ENCODE peak calls at places on chromosomes 16 and 17, in seven cellular contexts. X, U, C, E, R, T and Q are unnamed samples.

GRCh38 chr16:10888320-10888937 is 11.4 kb downstream of the CIITA start:
- DNase-seq in X (no peak), T (no peak), R (no peak), C (no peak), U (no peak), E (no peak), Q (no peak)

GRCh38 chr17:34626141-34626681 is 46.8 kb downstream of the TMEM132E start:
- DNase-seq in R (no peak), T (no peak), E (no peak), X (no peak), C (no peak), U (no peak), Q (peak; percentile 15)

GRCh38 chr17:45091778-45092425 is 30.8 kb downstream of the NMT1 start:
- DNase-seq in X (no peak), E (peak; percentile 36), U (no peak), R (peak; percentile 36), T (no peak), C (no peak), Q (no peak)

GRCh38 chr16:55508941-55509920 is at the start of gene LPCAT2:
- DNase-seq in E (peak; percentile 84), T (peak; percentile 75), U (no peak), C (peak; percentile 95), X (no peak), R (peak; percentile 84), Q (peak; percentile 32)

GRCh38 chr17:28635506-28635905 is 9.5 kb downstream of the BLTP2 start:
- DNase-seq in X (no peak), C (no peak), R (no peak), E (no peak), T (no peak), U (no peak), Q (no peak)

GRCh38 chr16:70803354-70803753 is 2.4 kb upstream of the VAC14 start:
- DNase-seq in C (no peak), U (no peak), X (no peak), R (peak; percentile 14), T (no peak), E (peak; percentile 74), Q (no peak)

GRCh38 chr17:2343421-2343820 is 6.1 kb downstream of the SGSM2 start:
- DNase-seq in T (no peak), C (no peak), R (no peak), E (no peak), X (no peak), U (no peak), Q (peak; percentile 61)

GRCh38 chr16:57299009-57299718 is 14.7 kb upstream of the PLLP start:
- DNase-seq in U (peak; percentile 63), X (no peak), R (no peak), E (no peak), C (peak; percentile 58), T (no peak), Q (no peak)

GRCh38 chr16:51146256-51146924 is 4.7 kb downstream of the SALL1 start:
- DNase-seq in T (no peak), C (no peak), X (no peak), U (no peak), E (peak; percentile 56), R (peak; percentile 75), Q (no peak)

GRCh38 chr16:80198265-80198994 is 342.4 kb upstream of the DYNLRB2 start:
- DNase-seq in T (no peak), R (peak; percentile 18), E (no peak), C (no peak), X (no peak), U (no peak), Q (no peak)